ENCODE peak calls at places on chromosomes 1 and 21, in four cellular contexts. T is T-helper 1 cell, C is astrocyte, K is OCI-M1. Y is an unnamed sample.

GRCh38 chr1:115883240-115883639 is 42.3 kb upstream of the NHLH2 start:
- DNase-seq in T (no peak), C (no peak), K (no peak), Y (no peak)

GRCh38 chr1:66752671-66753371 is 562 bp downstream of the DYNLT5 start:
- DNase-seq in T (no peak), C (no peak), K (no peak), Y (no peak)

GRCh38 chr1:175433586-175434267 is 241.2 kb upstream of the KIAA0040 start:
- DNase-seq in T (no peak), C (no peak), K (no peak), Y (no peak)

GRCh38 chr1:2503554-2504223 is 22.7 kb downstream of the PANK4 start:
- DNase-seq in T (no peak), C (no peak), K (no peak), Y (no peak)

GRCh38 chr1:201268604-201269151 is 14.6 kb upstream of the PKP1 start:
- DNase-seq in T (no peak), C (peak; percentile 71), K (no peak), Y (peak; percentile 66)

GRCh38 chr1:85884372-85885035 is 176.3 kb upstream of the ZNHIT6 start:
- DNase-seq in T (no peak), C (no peak), K (peak; percentile 65), Y (no peak)

GRCh38 chr1:65393345-65393744 is 27.1 kb upstream of the LEPR start:
- DNase-seq in T (no peak), C (peak; percentile 32), K (no peak), Y (no peak)

GRCh38 chr1:244350027-244350426 is 101.7 kb downstream of the ADSS2 start:
- DNase-seq in T (no peak), C (no peak), K (no peak), Y (no peak)

GRCh38 chr1:221074325-221074724 is 195.1 kb downstream of the HLX start:
- DNase-seq in T (no peak), C (no peak), K (no peak), Y (no peak)

GRCh38 chr1:78839704-78840277 is 166.7 kb downstream of the ADGRL4 start:
- DNase-seq in T (no peak), C (no peak), K (peak; percentile 84), Y (no peak)

GRCh38 chr1:30523055-30524020 is 200.0 kb downstream of the MATN1 start:
- DNase-seq in T (no peak), C (peak; percentile 89), K (no peak), Y (peak; percentile 11)

GRCh38 chr1:37994886-37995566 is 5.2 kb upstream of the SF3A3 start:
- DNase-seq in T (no peak), C (no peak), K (no peak), Y (no peak)

GRCh38 chr1:158329300-158329699 is 2.0 kb downstream of the CD1B start:
- DNase-seq in T (no peak), C (no peak), K (no peak), Y (no peak)

GRCh38 chr1:116111196-116112021 is at the start of gene MAB21L3:
- DNase-seq in T (no peak), C (no peak), K (no peak), Y (no peak)

GRCh38 chr1:117341123-117341522 is 26.1 kb upstream of the MAN1A2 start:
- DNase-seq in T (no peak), C (no peak), K (no peak), Y (no peak)

GRCh38 chr1:166079276-166079675 is 87.5 kb downstream of the FAM78B start:
- DNase-seq in T (no peak), C (no peak), K (no peak), Y (no peak)

GRCh38 chr1:78073441-78073840 is 27.7 kb downstream of the GIPC2 start:
- DNase-seq in T (no peak), C (no peak), K (no peak), Y (no peak)

GRCh38 chr1:59126361-59126760 is 170.5 kb upstream of the FGGY start:
- DNase-seq in T (no peak), C (peak; percentile 18), K (no peak), Y (no peak)

GRCh38 chr1:108200627-108201106 is 524 bp upstream of the SLC25A24 start:
- DNase-seq in T (no peak), C (peak; percentile 85), K (peak; percentile 37), Y (peak; percentile 22)

GRCh38 chr21:33078907-33079582 is 9.1 kb downstream of the OLIG1 start:
- DNase-seq in T (no peak), C (peak; percentile 80), K (peak; percentile 77), Y (no peak)

GRCh38 chr1:109425902-109426277 is 358 bp downstream of the PSMA5 start:
- DNase-seq in T (no peak), C (peak; percentile 25), K (peak; percentile 88), Y (no peak)

GRCh38 chr1:23597635-23598388 is 38.5 kb upstream of the ID3 start:
- DNase-seq in T (no peak), C (no peak), K (no peak), Y (no peak)

GRCh38 chr21:43864313-43864805 is 664 bp upstream of the AGPAT3 start:
- DNase-seq in T (no peak), C (no peak), K (peak; percentile 20), Y (no peak)

GRCh38 chr1:40257313-40257687 is 736 bp upstream of the ZMPSTE24 start:
- DNase-seq in T (no peak), C (peak; percentile 62), K (no peak), Y (peak; percentile 24)

GRCh38 chr1:160309183-160309535 is 24.2 kb upstream of the PEX19 start:
- DNase-seq in T (no peak), C (no peak), K (no peak), Y (no peak)

GRCh38 chr1:8602471-8603219 is 214.8 kb downstream of the RERE start:
- DNase-seq in T (no peak), C (no peak), K (no peak), Y (no peak)

GRCh38 chr1:205430631-205431305 is 8.9 kb upstream of the LEMD1 start:
- DNase-seq in T (no peak), C (peak; percentile 11), K (peak; percentile 30), Y (no peak)

GRCh38 chr21:16708431-16708830 is 804.4 kb upstream of the CXADR start:
- DNase-seq in T (no peak), C (peak; percentile 36), K (no peak), Y (no peak)

GRCh38 chr1:240800291-240800690 is 188.3 kb upstream of the GREM2 start:
- DNase-seq in T (no peak), C (peak; percentile 17), K (no peak), Y (no peak)

GRCh38 chr1:230713138-230713537 is 784 bp downstream of the AGT start:
- DNase-seq in T (no peak), C (no peak), K (no peak), Y (no peak)

GRCh38 chr1:248825573-248825908 is 174 bp downstream of the SH3BP5L start:
- DNase-seq in T (no peak), C (no peak), K (no peak), Y (no peak)